ENCODE peak calls at places on chromosomes 12 and 14, in six cellular contexts. B is left lobe of liver, X is EL, U is HCEC 1CT, K is T-helper 1 cell, Q is fibroblast of pulmonary artery. F is an unnamed sample.

GRCh38 chr12:93569301-93569655 is 3.2 kb upstream of the SOCS2 start:
- DNase-seq in B (no peak), X (no peak), U (no peak), K (no peak), Q (peak), F (no peak)

GRCh38 chr12:85784096-85784720 is 52.0 kb downstream of the RASSF9 start:
- DNase-seq in B (no peak), X (no peak), U (no peak), K (no peak), Q (no peak), F (no peak)

GRCh38 chr12:89064780-89065179 is 287.5 kb downstream of the DUSP6 start:
- DNase-seq in B (no peak), X (peak), U (peak), K (no peak), Q (peak), F (peak)

GRCh38 chr14:76951149-76951548 is 77.4 kb downstream of the IRF2BPL start:
- DNase-seq in B (no peak), X (no peak), U (no peak), K (no peak), Q (no peak), F (no peak)

GRCh38 chr14:95185452-95186392 is 28.4 kb upstream of the DICER1 start:
- DNase-seq in B (peak), X (peak), U (peak), K (no peak), Q (peak), F (peak)

GRCh38 chr12:33253123-33253522 is 186.5 kb downstream of the SYT10 start:
- DNase-seq in B (no peak), X (no peak), U (no peak), K (no peak), Q (no peak), F (no peak)

GRCh38 chr14:24187538-24187915 is 1.1 kb downstream of the IPO4 start:
- DNase-seq in B (no peak), X (no peak), U (no peak), K (no peak), Q (no peak), F (no peak)

GRCh38 chr12:53230971-53231858 is 794 bp downstream of the RARG start:
- DNase-seq in B (no peak), X (no peak), U (no peak), K (no peak), Q (no peak), F (no peak)

GRCh38 chr12:123960029-123960428 is 12.6 kb downstream of the CCDC92 start:
- DNase-seq in B (no peak), X (no peak), U (no peak), K (no peak), Q (no peak), F (no peak)

GRCh38 chr14:77593501-77593911 is 22.9 kb downstream of the SPTLC2 start:
- DNase-seq in B (no peak), X (peak), U (peak), K (no peak), Q (peak), F (peak)

GRCh38 chr14:97053941-97054340 is 256.8 kb downstream of the VRK1 start:
- DNase-seq in B (no peak), X (no peak), U (no peak), K (no peak), Q (no peak), F (no peak)

GRCh38 chr14:73253323-73253610 is 16.0 kb downstream of the PAPLN start:
- DNase-seq in B (no peak), X (no peak), U (no peak), K (no peak), Q (no peak), F (no peak)

GRCh38 chr12:120115692-120116442 is 686 bp downstream of the RAB35 start:
- DNase-seq in B (no peak), X (peak), U (peak), K (no peak), Q (peak), F (peak)

GRCh38 chr12:48630346-48630745 is 51.7 kb downstream of the KANSL2 start:
- DNase-seq in B (no peak), X (no peak), U (no peak), K (no peak), Q (no peak), F (no peak)

GRCh38 chr14:72708708-72709475 is 185.0 kb downstream of the DPF3 start:
- DNase-seq in B (no peak), X (no peak), U (no peak), K (no peak), Q (no peak), F (no peak)

GRCh38 chr14:96316087-96316486 is 47.1 kb downstream of the ATG2B start:
- DNase-seq in B (no peak), X (no peak), U (no peak), K (no peak), Q (no peak), F (no peak)

GRCh38 chr12:45768194-45768593 is 38.7 kb downstream of the ARID2 start:
- DNase-seq in B (no peak), X (no peak), U (no peak), K (no peak), Q (no peak), F (no peak)

GRCh38 chr12:92899388-92900001 is 29.6 kb downstream of the EEA1 start:
- DNase-seq in B (peak), X (peak), U (peak), K (no peak), Q (peak), F (peak)

GRCh38 chr12:101690544-101691118 is 6.8 kb upstream of the CHPT1 start:
- DNase-seq in B (no peak), X (no peak), U (no peak), K (no peak), Q (no peak), F (no peak)

GRCh38 chr12:49364989-49365388 is 2.3 kb upstream of the SPATS2 start:
- DNase-seq in B (no peak), X (peak), U (peak), K (no peak), Q (peak), F (peak)

GRCh38 chr12:114799574-114800487 is 115.9 kb upstream of the TBX3 start:
- DNase-seq in B (peak), X (peak), U (peak), K (no peak), Q (no peak), F (no peak)

GRCh38 chr14:73236157-73236556 is 1.1 kb upstream of the PAPLN start:
- DNase-seq in B (peak), X (no peak), U (no peak), K (no peak), Q (no peak), F (no peak)

GRCh38 chr12:103442187-103442564 is 53.6 kb downstream of the C12orf42 start:
- DNase-seq in B (no peak), X (no peak), U (no peak), K (no peak), Q (no peak), F (no peak)

GRCh38 chr12:79250186-79250585 is 385.6 kb downstream of the SYT1 start:
- DNase-seq in B (no peak), X (peak), U (peak), K (no peak), Q (peak), F (peak)

GRCh38 chr14:59161571-59162175 is 26.8 kb upstream of the DAAM1 start:
- DNase-seq in B (no peak), X (peak), U (peak), K (no peak), Q (peak), F (peak)

GRCh38 chr14:103707329-103708263 is 7.7 kb downstream of the XRCC3 start:
- DNase-seq in B (no peak), X (no peak), U (no peak), K (no peak), Q (no peak), F (no peak)

GRCh38 chr14:72678360-72678759 is 215.5 kb downstream of the DPF3 start:
- DNase-seq in B (no peak), X (peak), U (peak), K (no peak), Q (peak), F (peak)

GRCh38 chr14:39185256-39186049 is 10.4 kb downstream of the PNN start:
- DNase-seq in B (no peak), X (no peak), U (no peak), K (no peak), Q (no peak), F (no peak)

GRCh38 chr12:117797202-117797601 is 171.6 kb downstream of the KSR2 start:
- DNase-seq in B (no peak), X (no peak), U (no peak), K (no peak), Q (no peak), F (no peak)

GRCh38 chr14:63840981-63841380 is 11.8 kb upstream of the SYNE2 start:
- DNase-seq in B (no peak), X (peak), U (no peak), K (peak), Q (no peak), F (no peak)

GRCh38 chr14:34718750-34719304 is 4.4 kb upstream of the CFL2 start:
- DNase-seq in B (no peak), X (peak), U (peak), K (no peak), Q (no peak), F (peak)

GRCh38 chr14:47227051-47227600 is 448.3 kb downstream of the MDGA2 start:
- DNase-seq in B (no peak), X (no peak), U (no peak), K (no peak), Q (peak), F (peak)

GRCh38 chr12:15701721-15702156 is 87.4 kb downstream of the EPS8 start:
- DNase-seq in B (no peak), X (peak), U (peak), K (no peak), Q (peak), F (peak)

GRCh38 chr14:94557327-94557726 is 3.9 kb upstream of the SERPINA4 start:
- DNase-seq in B (no peak), X (no peak), U (no peak), K (no peak), Q (no peak), F (no peak)

GRCh38 chr12:87152841-87153528 is 876.2 kb downstream of the C12orf50 start:
- DNase-seq in B (no peak), X (no peak), U (no peak), K (no peak), Q (no peak), F (no peak)

GRCh38 chr14:22221508-22221907 is 367.5 kb downstream of the DAD1 start:
- DNase-seq in B (no peak), X (peak), U (peak), K (no peak), Q (peak), F (peak)

GRCh38 chr14:54188036-54188666 is 208.7 kb upstream of the CDKN3 start:
- DNase-seq in B (no peak), X (no peak), U (no peak), K (no peak), Q (no peak), F (no peak)